ENCODE peak calls at places on chromosome 6, in six cellular contexts. One of them, this sample, is unnamed.
A peak's percentile ranks its signal among the peaks of the same experiment; 100 is the strongest.

GRCh38 chr6:3457710-3458605 is 1.1 kb upstream of the SLC22A23 start:
- DNase-seq in H4: no peak
- DNase-seq in lower leg skin: peak; percentile 57
- DNase-seq in amygdala: no peak
- DNase-seq in NCI-H345: peak; percentile 32
- DNase-seq in NCI-H1930: peak; percentile 46
- DNase-seq in this sample: peak; percentile 26

GRCh38 chr6:52529311-52529710 is 47.5 kb downstream of the TRAM2 start:
- DNase-seq in NCI-H345: no peak
- DNase-seq in lower leg skin: no peak
- DNase-seq in H4: no peak
- DNase-seq in NCI-H1930: no peak
- DNase-seq in amygdala: no peak
- DNase-seq in this sample: no peak

GRCh38 chr6:5898563-5898962 is 108.2 kb downstream of the NRN1 start:
- DNase-seq in NCI-H1930: no peak
- DNase-seq in NCI-H345: no peak
- DNase-seq in H4: no peak
- DNase-seq in amygdala: no peak
- DNase-seq in lower leg skin: no peak
- DNase-seq in this sample: no peak

GRCh38 chr6:113995632-113996031 is 24.7 kb upstream of the HDAC2 start:
- DNase-seq in H4: peak; percentile 93
- DNase-seq in NCI-H1930: no peak
- DNase-seq in amygdala: peak; percentile 50
- DNase-seq in lower leg skin: no peak
- DNase-seq in NCI-H345: peak; percentile 62
- DNase-seq in this sample: no peak

GRCh38 chr6:36195471-36196048 is 984 bp upstream of the BRPF3 start:
- DNase-seq in NCI-H1930: no peak
- DNase-seq in H4: no peak
- DNase-seq in lower leg skin: no peak
- DNase-seq in amygdala: no peak
- DNase-seq in NCI-H345: peak; percentile 2
- DNase-seq in this sample: no peak

GRCh38 chr6:99467509-99468106 is 42.5 kb upstream of the PNISR start:
- DNase-seq in NCI-H1930: no peak
- DNase-seq in NCI-H345: peak; percentile 21
- DNase-seq in H4: peak; percentile 3
- DNase-seq in amygdala: no peak
- DNase-seq in lower leg skin: no peak
- DNase-seq in this sample: no peak

GRCh38 chr6:89351632-89352328 is 742 bp downstream of the UBE2J1 start:
- DNase-seq in H4: no peak
- DNase-seq in lower leg skin: no peak
- DNase-seq in NCI-H1930: no peak
- DNase-seq in NCI-H345: peak; percentile 43
- DNase-seq in amygdala: no peak
- DNase-seq in this sample: no peak

GRCh38 chr6:26224940-26225847 is 138.0 kb downstream of the HFE start:
- DNase-seq in NCI-H345: no peak
- DNase-seq in amygdala: no peak
- DNase-seq in H4: no peak
- DNase-seq in NCI-H1930: no peak
- DNase-seq in lower leg skin: no peak
- DNase-seq in this sample: peak; percentile 49

GRCh38 chr6:169536446-169537170 is 165.2 kb downstream of the WDR27 start:
- DNase-seq in H4: no peak
- DNase-seq in amygdala: no peak
- DNase-seq in lower leg skin: no peak
- DNase-seq in NCI-H1930: no peak
- DNase-seq in NCI-H345: no peak
- DNase-seq in this sample: no peak

This sample was measured in neural crest cell.